ENCODE peak calls at places on chromosomes 11 and 22, in eight cellular contexts. F is heart right ventricle, X is left ventricle myocardium inferior, B is uterus, E is neural progenitor cell, Q is body of pancreas, I is lower lobe of right lung, S is ovary. K is an unnamed sample. For H3K4me1, the result is how much of the 10 kb centered on the place peaks cover.

GRCh38 chr11:64918056-64918455 is 1.0 kb upstream of the ATG2A start:
- DNase-seq in F (no peak), X (no peak), B (no peak), E (peak), Q (no peak), I (no peak), S (no peak), K (no peak)

GRCh38 chr11:125001073-125001764 is 47.2 kb downstream of the CCDC15 start:
- DNase-seq in F (no peak), X (no peak), B (no peak), E (no peak), Q (no peak), I (no peak), S (no peak), K (no peak)

GRCh38 chr22:20551805-20552449 is 44.5 kb downstream of the MED15 start:
- DNase-seq in F (peak), X (no peak), B (peak), E (no peak), Q (peak), I (no peak), S (peak), K (no peak)

GRCh38 chr11:26287067-26287518 is 44.8 kb upstream of the ANO3 start:
- DNase-seq in F (no peak), X (no peak), B (no peak), E (no peak), Q (no peak), I (no peak), S (no peak), K (no peak)

GRCh38 chr22:23158516-23159286 is 13.4 kb downstream of the RAB36 start:
- DNase-seq in F (no peak), X (no peak), B (no peak), E (no peak), Q (no peak), I (no peak), S (no peak), K (no peak)

GRCh38 chr11:118640332-118641154 is 33.1 kb downstream of the PHLDB1 start:
- DNase-seq in F (no peak), X (no peak), B (no peak), E (no peak), Q (peak), I (no peak), S (no peak), K (no peak)

GRCh38 chr11:63986932-63987513 is 785 bp downstream of the OTUB1 start:
- DNase-seq in F (no peak), X (no peak), B (no peak), E (no peak), Q (no peak), I (no peak), S (no peak), K (no peak)

GRCh38 chr22:28608546-28608945 is 71.1 kb downstream of the TTC28 start:
- DNase-seq in F (no peak), X (no peak), B (no peak), E (no peak), Q (no peak), I (no peak), S (no peak), K (no peak)

GRCh38 chr22:17890892-17891291 is 116.6 kb upstream of the BID start:
- DNase-seq in F (no peak), X (no peak), B (no peak), E (no peak), Q (no peak), I (no peak), S (no peak), K (no peak)

GRCh38 chr22:23225724-23226496 is 45.6 kb downstream of the BCR start:
- DNase-seq in F (peak), X (peak), B (no peak), E (no peak), Q (no peak), I (peak), S (no peak), K (no peak)

GRCh38 chr11:123483465-123483864 is 53.4 kb downstream of the GRAMD1B start:
- DNase-seq in F (no peak), X (no peak), B (no peak), E (no peak), Q (no peak), I (no peak), S (no peak), K (no peak)

GRCh38 chr11:86068138-86068861 is 584 bp downstream of the PICALM start:
- DNase-seq in F (peak), X (peak), B (no peak), E (peak), Q (peak), I (peak), S (peak), K (peak)

GRCh38 chr11:116173506-116173905 is 599.3 kb downstream of the BUD13 start:
- DNase-seq in F (no peak), X (no peak), B (no peak), E (no peak), Q (no peak), I (no peak), S (no peak), K (no peak)

GRCh38 chr22:37290737-37291136 is 8.4 kb downstream of the CYTH4 start:
- DNase-seq in F (no peak), X (peak), B (no peak), E (no peak), Q (no peak), I (no peak), S (no peak), K (no peak)

GRCh38 chr11:120073196-120073595 is 64.7 kb downstream of the TRIM29 start:
- DNase-seq in F (no peak), X (no peak), B (no peak), E (no peak), Q (no peak), I (no peak), S (no peak), K (no peak)

GRCh38 chr22:42292726-42293520 is 22.5 kb upstream of the TCF20 start:
- DNase-seq in F (no peak), X (no peak), B (no peak), E (no peak), Q (no peak), I (no peak), S (no peak), K (no peak)

GRCh38 chr11:11843233-11843632 is 1.5 kb downstream of the USP47 start:
- DNase-seq in F (no peak), X (no peak), B (no peak), E (peak), Q (no peak), I (no peak), S (no peak), K (no peak)

GRCh38 chr11:72411623-72412532 is 22.5 kb downstream of the CLPB start:
- DNase-seq in F (no peak), X (no peak), B (no peak), E (peak), Q (peak), I (no peak), S (no peak), K (peak)

GRCh38 chr11:78688460-78688859 is 113.8 kb upstream of the NARS2 start:
- DNase-seq in F (no peak), X (no peak), B (no peak), E (no peak), Q (no peak), I (no peak), S (no peak), K (no peak)

GRCh38 chr22:19823638-19824196 is 31.0 kb downstream of the GNB1L start:
- DNase-seq in F (no peak), X (no peak), B (no peak), E (no peak), Q (peak), I (peak), S (peak), K (no peak)

GRCh38 chr11:73228268-73229134 is 10.4 kb downstream of the P2RY2 start:
- DNase-seq in F (no peak), X (no peak), B (peak), E (peak), Q (no peak), I (no peak), S (no peak), K (no peak)

GRCh38 chr11:35590412-35590811 is 27.8 kb upstream of the FJX1 start:
- DNase-seq in F (no peak), X (no peak), B (no peak), E (no peak), Q (no peak), I (no peak), S (no peak), K (no peak)

DNA sequence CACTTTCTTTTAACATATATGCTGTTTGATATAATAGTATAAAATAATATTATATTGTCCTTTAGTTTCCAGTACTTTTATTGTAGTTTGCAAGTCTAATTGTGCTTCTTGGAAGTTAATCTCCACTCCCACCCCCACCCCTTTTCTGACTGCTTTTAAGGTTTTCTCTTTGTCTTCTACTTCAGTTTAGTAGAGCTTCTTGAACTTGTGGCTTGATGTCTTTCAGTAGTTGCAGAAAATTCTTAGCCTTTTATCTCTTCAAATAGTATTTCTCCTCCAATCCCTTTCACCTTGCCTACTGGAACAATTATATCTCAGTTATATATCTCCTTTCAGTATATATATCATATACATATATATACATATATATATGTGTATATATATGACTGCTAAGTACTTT is 56.6 kb downstream of the PARVG start:
- DNase-seq in F (no peak), X (no peak), B (no peak), E (no peak), Q (no peak), I (no peak), S (no peak), K (no peak)
- TF ChIP-seq CTCF in F (no peak), X (no peak), B (no peak), E (no peak), Q (no peak), I (no peak), S (no peak), K (no peak)

DNA sequence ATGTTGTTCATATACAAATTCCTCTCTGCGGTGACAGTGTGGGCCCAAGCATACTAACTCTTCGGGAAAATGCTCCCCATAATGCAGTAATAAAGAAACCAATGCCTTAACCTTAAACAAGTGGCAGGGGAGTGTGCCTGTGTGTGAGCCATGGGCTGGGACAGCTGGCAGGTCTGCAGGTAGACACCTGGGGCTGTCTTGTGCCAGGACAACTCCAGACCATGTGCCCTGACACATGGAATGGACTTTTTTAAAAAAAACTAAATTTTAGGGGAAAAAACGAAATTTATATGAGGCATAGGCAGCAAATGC is 70.9 kb downstream of the ETS1 start:
- DNase-seq in F (no peak), X (no peak), B (no peak), E (no peak), Q (no peak), I (no peak), S (no peak), K (no peak)
- H3K4me3 ChIP-seq in F (peak), X (peak), B (no peak), E (no peak), Q (no peak), I (peak), S (no peak), K (no peak)

DNA sequence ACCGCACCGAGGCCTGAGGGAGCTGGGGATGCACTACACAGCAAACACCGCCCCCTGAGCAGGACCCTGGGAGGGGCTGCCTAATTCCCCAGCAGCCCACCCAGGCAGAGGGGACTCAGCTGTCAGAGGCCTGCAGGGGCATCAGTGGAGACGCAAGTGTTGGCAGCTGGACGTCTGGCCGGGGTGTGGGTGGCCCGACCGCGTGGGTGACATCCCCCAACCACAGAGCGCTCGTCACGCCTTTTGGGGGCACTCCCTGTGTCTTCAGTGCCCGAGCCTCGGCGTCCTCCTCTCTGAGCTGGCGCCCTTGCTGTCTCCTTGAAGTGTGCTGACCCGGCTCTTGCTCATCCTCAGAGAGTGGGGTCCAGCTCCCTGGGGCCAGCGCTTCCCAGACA is 150.2 kb downstream of the BRD1 start:
- DNase-seq in F (no peak), X (no peak), B (no peak), E (no peak), Q (no peak), I (peak), S (no peak), K (no peak)
- H3K4me1 ChIP-seq in F (under half), X (under half), B (under half), E (under half), Q (under half), I (under half), S (under half), K (under half)

GRCh38 chr11:70129051-70129592 is 51.0 kb downstream of the ANO1 start:
- DNase-seq in F (no peak), X (no peak), B (no peak), E (no peak), Q (no peak), I (no peak), S (no peak), K (peak)

GRCh38 chr11:70126494-70126893 is 48.4 kb downstream of the ANO1 start:
- DNase-seq in F (no peak), X (no peak), B (no peak), E (no peak), Q (no peak), I (no peak), S (no peak), K (no peak)

GRCh38 chr11:70130636-70131035 is 52.5 kb downstream of the ANO1 start:
- DNase-seq in F (no peak), X (no peak), B (no peak), E (no peak), Q (no peak), I (no peak), S (no peak), K (no peak)

GRCh38 chr11:70127653-70128434 is 49.7 kb downstream of the ANO1 start:
- DNase-seq in F (no peak), X (no peak), B (no peak), E (no peak), Q (no peak), I (no peak), S (no peak), K (no peak)

GRCh38 chr11:70128435-70128906 is 50.4 kb downstream of the ANO1 start:
- DNase-seq in F (no peak), X (no peak), B (no peak), E (no peak), Q (no peak), I (no peak), S (no peak), K (peak)
- TF ChIP-seq CTCF in F (no peak), X (no peak), B (no peak), E (no peak), Q (no peak), I (no peak), S (no peak), K (peak)

GRCh38 chr11:1929621-1930447 is 10.3 kb downstream of the TNNT3 start:
- DNase-seq in F (no peak), X (no peak), B (peak), E (no peak), Q (peak), I (peak), S (no peak), K (no peak)

GRCh38 chr11:1928891-1929541 is 9.5 kb downstream of the TNNT3 start:
- DNase-seq in F (no peak), X (no peak), B (peak), E (peak), Q (no peak), I (no peak), S (no peak), K (no peak)

GRCh38 chr11:1931791-1932480 is 12.4 kb downstream of the TNNT3 start:
- DNase-seq in F (no peak), X (no peak), B (peak), E (no peak), Q (peak), I (no peak), S (no peak), K (no peak)

GRCh38 chr11:1931326-1931725 is 11.8 kb downstream of the TNNT3 start:
- DNase-seq in F (peak), X (no peak), B (peak), E (no peak), Q (peak), I (no peak), S (no peak), K (no peak)

GRCh38 chr11:1930448-1930802 is 10.9 kb downstream of the TNNT3 start:
- DNase-seq in F (no peak), X (no peak), B (peak), E (peak), Q (peak), I (no peak), S (no peak), K (no peak)
- H3K4me3 ChIP-seq in F (no peak), X (no peak), B (no peak), E (no peak), Q (no peak), I (no peak), S (no peak), K (no peak)